ENCODE peak calls at places on chromosome 10, in eight cellular contexts. W is effector CD4-positive, alpha-beta T cell; K is cardiac muscle cell; O is cardiac septum; H is OCI-M1; S is nucleus accumbens; E is NCI-H2029 treated with DMSO at 0.1 percent for 48 hours; B is upper lobe of left lung. Z is an unnamed sample.

GRCh38 chr10:18261063-18261462 is 120.8 kb downstream of the CACNB2 start:
- DNase-seq in W (no peak), K (no peak), O (no peak), H (no peak), S (peak; percentile 3), E (no peak), B (peak; percentile 39), Z (no peak)

GRCh38 chr10:15751048-15751447 is 31.3 kb upstream of the ITGA8 start:
- DNase-seq in W (no peak), K (no peak), O (no peak), H (no peak), S (no peak), E (no peak), B (no peak), Z (no peak)

GRCh38 chr10:103781329-103782061 is 73.9 kb downstream of the SH3PXD2A start:
- DNase-seq in W (no peak), K (peak; percentile 79), O (no peak), H (peak; percentile 25), S (no peak), E (no peak), B (no peak), Z (no peak)

GRCh38 chr10:96172666-96173065 is 42.6 kb downstream of the ZNF518A start:
- DNase-seq in W (no peak), K (no peak), O (no peak), H (no peak), S (no peak), E (no peak), B (no peak), Z (no peak)

GRCh38 chr10:67785098-67785497 is 52.9 kb downstream of the DNAJC12 start:
- DNase-seq in W (no peak), K (no peak), O (no peak), H (no peak), S (no peak), E (no peak), B (no peak), Z (no peak)

GRCh38 chr10:121404611-121405010 is 193.6 kb downstream of the FGFR2 start:
- DNase-seq in W (no peak), K (no peak), O (no peak), H (no peak), S (no peak), E (no peak), B (no peak), Z (no peak)

GRCh38 chr10:31873724-31874123 is 54.9 kb downstream of the ARHGAP12 start:
- DNase-seq in W (no peak), K (no peak), O (no peak), H (no peak), S (no peak), E (no peak), B (no peak), Z (no peak)

GRCh38 chr10:43282881-43283280 is 16.0 kb upstream of the RASGEF1A start:
- DNase-seq in W (no peak), K (peak; percentile 19), O (no peak), H (no peak), S (no peak), E (no peak), B (no peak), Z (no peak)

GRCh38 chr10:96502561-96503267 is 11.0 kb downstream of the TLL2 start:
- DNase-seq in W (no peak), K (no peak), O (peak; percentile 55), H (no peak), S (no peak), E (no peak), B (no peak), Z (no peak)

GRCh38 chr10:77247076-77247561 is 390.5 kb downstream of the KCNMA1 start:
- DNase-seq in W (no peak), K (peak; percentile 91), O (no peak), H (peak; percentile 24), S (no peak), E (no peak), B (no peak), Z (no peak)

GRCh38 chr10:21530616-21531015 is 3.4 kb upstream of the MLLT10 start:
- DNase-seq in W (no peak), K (no peak), O (no peak), H (peak; percentile 53), S (no peak), E (no peak), B (no peak), Z (no peak)

GRCh38 chr10:60414877-60415585 is 25.4 kb upstream of the ANK3 start:
- DNase-seq in W (no peak), K (peak; percentile 77), O (no peak), H (no peak), S (no peak), E (no peak), B (no peak), Z (no peak)

GRCh38 chr10:47159361-47160228 is 140.4 kb upstream of the GDF10 start:
- DNase-seq in W (no peak), K (no peak), O (peak; percentile 24), H (no peak), S (no peak), E (no peak), B (no peak), Z (no peak)

GRCh38 chr10:62171791-62172190 is 96.9 kb downstream of the RTKN2 start:
- DNase-seq in W (no peak), K (no peak), O (no peak), H (no peak), S (no peak), E (no peak), B (no peak), Z (no peak)

GRCh38 chr10:45160266-45160665 is 155.1 kb downstream of the OR13A1 start:
- DNase-seq in W (no peak), K (peak; percentile 24), O (no peak), H (no peak), S (no peak), E (no peak), B (no peak), Z (no peak)

GRCh38 chr10:90787906-90788491 is 69.8 kb downstream of the HTR7 start:
- DNase-seq in W (no peak), K (peak; percentile 64), O (no peak), H (peak; percentile 66), S (no peak), E (no peak), B (no peak), Z (no peak)

GRCh38 chr10:29202541-29202940 is 86.3 kb upstream of the LYZL1 start:
- DNase-seq in W (no peak), K (no peak), O (no peak), H (no peak), S (no peak), E (no peak), B (no peak), Z (no peak)

GRCh38 chr10:70145666-70146488 is 623 bp downstream of the TYSND1 start:
- DNase-seq in W (peak; percentile 67), K (peak; percentile 61), O (peak; percentile 87), H (peak; percentile 84), S (peak; percentile 65), E (no peak), B (peak; percentile 93), Z (peak; percentile 86)

GRCh38 chr10:96666738-96667137 is 53.6 kb downstream of the PIK3AP1 start:
- DNase-seq in W (no peak), K (no peak), O (no peak), H (no peak), S (no peak), E (no peak), B (no peak), Z (no peak)

GRCh38 chr10:76961841-76962240 is 675.8 kb downstream of the KCNMA1 start:
- DNase-seq in W (no peak), K (no peak), O (no peak), H (no peak), S (no peak), E (no peak), B (no peak), Z (no peak)

GRCh38 chr10:129969528-129970264 is 5.6 kb upstream of the EBF3 start:
- DNase-seq in W (no peak), K (no peak), O (no peak), H (no peak), S (no peak), E (no peak), B (peak; percentile 73), Z (no peak)

GRCh38 chr10:100878291-100878910 is 34.4 kb upstream of the SLF2 start:
- DNase-seq in W (no peak), K (peak; percentile 81), O (no peak), H (peak; percentile 82), S (peak; percentile 56), E (no peak), B (no peak), Z (no peak)

GRCh38 chr10:11673346-11674330 is 62.2 kb upstream of the USP6NL start:
- DNase-seq in W (no peak), K (peak; percentile 27), O (no peak), H (peak; percentile 16), S (no peak), E (no peak), B (no peak), Z (no peak)

Z was measured in suprapubic skin.